ENCODE peak calls at places on chromosomes 16 and 17, in nine cellular contexts. One of them, this sample, is unnamed.

GRCh38 chr16:48082516-48082915 is 73.3 kb downstream of the ABCC12 start:
- DNase-seq in HepG2: no peak
- DNase-seq in lower leg skin: no peak
- DNase-seq in MM.1S: no peak
- DNase-seq in lung: no peak
- DNase-seq in endothelial cell: no peak
- DNase-seq in pancreas: no peak
- DNase-seq in esophagus squamous epithelium: no peak
- DNase-seq in GM20000: no peak
- DNase-seq in this sample: no peak

GRCh38 chr16:65524997-65525396 is 403.1 kb upstream of the CDH11 start:
- DNase-seq in lung: no peak
- DNase-seq in lower leg skin: no peak
- DNase-seq in GM20000: no peak
- DNase-seq in MM.1S: no peak
- DNase-seq in endothelial cell: no peak
- DNase-seq in HepG2: no peak
- DNase-seq in pancreas: no peak
- DNase-seq in esophagus squamous epithelium: no peak
- DNase-seq in this sample: no peak

GRCh38 chr17:58665946-58666857 is 25.6 kb downstream of the TEX14 start:
- DNase-seq in HepG2: no peak
- DNase-seq in MM.1S: no peak
- DNase-seq in GM20000: no peak
- DNase-seq in lower leg skin: no peak
- DNase-seq in esophagus squamous epithelium: no peak
- DNase-seq in lung: no peak
- DNase-seq in pancreas: no peak
- DNase-seq in endothelial cell: no peak
- DNase-seq in this sample: no peak

GRCh38 chr17:8159459-8160223 is 3.1 kb downstream of the VAMP2 start:
- DNase-seq in endothelial cell: no peak
- DNase-seq in HepG2: no peak
- DNase-seq in MM.1S: no peak
- DNase-seq in lower leg skin: no peak
- DNase-seq in lung: no peak
- DNase-seq in GM20000: no peak
- DNase-seq in pancreas: peak
- DNase-seq in esophagus squamous epithelium: no peak
- DNase-seq in this sample: no peak

GRCh38 chr17:82884923-82885322 is 45.1 kb upstream of the ZNF750 start:
- DNase-seq in lung: no peak
- DNase-seq in MM.1S: no peak
- DNase-seq in pancreas: no peak
- DNase-seq in HepG2: no peak
- DNase-seq in esophagus squamous epithelium: no peak
- DNase-seq in lower leg skin: peak
- DNase-seq in GM20000: peak
- DNase-seq in endothelial cell: no peak
- DNase-seq in this sample: no peak

GRCh38 chr16:85433477-85433876 is 179.6 kb upstream of the GSE1 start:
- DNase-seq in GM20000: no peak
- DNase-seq in esophagus squamous epithelium: no peak
- DNase-seq in lung: no peak
- DNase-seq in lower leg skin: no peak
- DNase-seq in MM.1S: no peak
- DNase-seq in endothelial cell: no peak
- DNase-seq in pancreas: no peak
- DNase-seq in HepG2: no peak
- DNase-seq in this sample: no peak

GRCh38 chr17:74749262-74750038 is 1.0 kb downstream of the NHERF1 start:
- DNase-seq in endothelial cell: no peak
- DNase-seq in lung: no peak
- DNase-seq in pancreas: no peak
- DNase-seq in GM20000: no peak
- DNase-seq in lower leg skin: no peak
- DNase-seq in MM.1S: no peak
- DNase-seq in HepG2: no peak
- DNase-seq in esophagus squamous epithelium: no peak
- DNase-seq in this sample: no peak

GRCh38 chr17:27807567-27808470 is 7.5 kb upstream of the NOS2 start:
- DNase-seq in HepG2: no peak
- DNase-seq in esophagus squamous epithelium: no peak
- DNase-seq in GM20000: peak
- DNase-seq in lower leg skin: peak
- DNase-seq in endothelial cell: no peak
- DNase-seq in pancreas: peak
- DNase-seq in lung: no peak
- DNase-seq in MM.1S: peak
- DNase-seq in this sample: peak

DNA sequence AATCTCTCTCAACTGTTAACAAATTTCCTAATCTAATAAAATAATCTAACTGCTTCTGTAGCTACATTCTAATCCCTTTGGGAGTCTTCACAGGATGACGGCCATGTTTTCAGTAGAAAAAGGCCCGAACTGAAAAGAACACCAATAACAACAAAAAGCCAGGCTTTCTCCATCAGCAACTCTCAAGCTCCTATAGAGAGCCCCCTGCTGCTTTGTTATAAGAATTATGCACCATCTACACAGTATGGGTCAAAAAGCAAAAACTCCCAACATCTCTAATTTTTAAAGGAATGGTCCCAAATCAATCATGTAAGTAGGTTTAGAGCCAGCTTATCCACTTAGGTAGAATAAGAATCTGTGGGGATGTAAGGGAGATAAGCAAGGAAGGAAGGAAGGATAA is 163.6 kb upstream of the C17orf78 start:
- DNase-seq in HepG2: no peak
- DNase-seq in MM.1S: no peak
- DNase-seq in lower leg skin: no peak
- DNase-seq in esophagus squamous epithelium: no peak
- DNase-seq in GM20000: no peak
- DNase-seq in pancreas: no peak
- DNase-seq in lung: no peak
- DNase-seq in endothelial cell: no peak
- DNase-seq in this sample: no peak
- TF ChIP-seq CTCF in HepG2: no peak
- TF ChIP-seq CTCF in MM.1S: peak
- TF ChIP-seq CTCF in lower leg skin: no peak
- TF ChIP-seq CTCF in esophagus squamous epithelium: no peak
- TF ChIP-seq CTCF in GM20000: no peak
- TF ChIP-seq CTCF in pancreas: no peak
- TF ChIP-seq CTCF in lung: no peak
- TF ChIP-seq CTCF in endothelial cell: no peak
- TF ChIP-seq CTCF in this sample: peak

GRCh38 chr17:45374501-45374900 is 57.7 kb upstream of the MAP3K14 start:
- DNase-seq in GM20000: no peak
- DNase-seq in pancreas: no peak
- DNase-seq in endothelial cell: no peak
- DNase-seq in lower leg skin: no peak
- DNase-seq in MM.1S: no peak
- DNase-seq in esophagus squamous epithelium: no peak
- DNase-seq in lung: no peak
- DNase-seq in HepG2: no peak
- DNase-seq in this sample: no peak

GRCh38 chr17:45370949-45371413 is 54.2 kb upstream of the MAP3K14 start:
- DNase-seq in pancreas: no peak
- DNase-seq in MM.1S: no peak
- DNase-seq in esophagus squamous epithelium: no peak
- DNase-seq in HepG2: no peak
- DNase-seq in lung: no peak
- DNase-seq in lower leg skin: peak
- DNase-seq in GM20000: no peak
- DNase-seq in endothelial cell: no peak
- DNase-seq in this sample: no peak

GRCh38 chr17:45372325-45372869 is 55.6 kb upstream of the MAP3K14 start:
- DNase-seq in lung: no peak
- DNase-seq in pancreas: no peak
- DNase-seq in endothelial cell: no peak
- DNase-seq in MM.1S: no peak
- DNase-seq in esophagus squamous epithelium: no peak
- DNase-seq in lower leg skin: peak
- DNase-seq in GM20000: no peak
- DNase-seq in HepG2: no peak
- DNase-seq in this sample: no peak

GRCh38 chr17:45368661-45369060 is 51.8 kb upstream of the MAP3K14 start:
- DNase-seq in pancreas: no peak
- DNase-seq in lower leg skin: no peak
- DNase-seq in MM.1S: no peak
- DNase-seq in GM20000: no peak
- DNase-seq in lung: no peak
- DNase-seq in endothelial cell: no peak
- DNase-seq in HepG2: no peak
- DNase-seq in esophagus squamous epithelium: no peak
- DNase-seq in this sample: no peak

DNA sequence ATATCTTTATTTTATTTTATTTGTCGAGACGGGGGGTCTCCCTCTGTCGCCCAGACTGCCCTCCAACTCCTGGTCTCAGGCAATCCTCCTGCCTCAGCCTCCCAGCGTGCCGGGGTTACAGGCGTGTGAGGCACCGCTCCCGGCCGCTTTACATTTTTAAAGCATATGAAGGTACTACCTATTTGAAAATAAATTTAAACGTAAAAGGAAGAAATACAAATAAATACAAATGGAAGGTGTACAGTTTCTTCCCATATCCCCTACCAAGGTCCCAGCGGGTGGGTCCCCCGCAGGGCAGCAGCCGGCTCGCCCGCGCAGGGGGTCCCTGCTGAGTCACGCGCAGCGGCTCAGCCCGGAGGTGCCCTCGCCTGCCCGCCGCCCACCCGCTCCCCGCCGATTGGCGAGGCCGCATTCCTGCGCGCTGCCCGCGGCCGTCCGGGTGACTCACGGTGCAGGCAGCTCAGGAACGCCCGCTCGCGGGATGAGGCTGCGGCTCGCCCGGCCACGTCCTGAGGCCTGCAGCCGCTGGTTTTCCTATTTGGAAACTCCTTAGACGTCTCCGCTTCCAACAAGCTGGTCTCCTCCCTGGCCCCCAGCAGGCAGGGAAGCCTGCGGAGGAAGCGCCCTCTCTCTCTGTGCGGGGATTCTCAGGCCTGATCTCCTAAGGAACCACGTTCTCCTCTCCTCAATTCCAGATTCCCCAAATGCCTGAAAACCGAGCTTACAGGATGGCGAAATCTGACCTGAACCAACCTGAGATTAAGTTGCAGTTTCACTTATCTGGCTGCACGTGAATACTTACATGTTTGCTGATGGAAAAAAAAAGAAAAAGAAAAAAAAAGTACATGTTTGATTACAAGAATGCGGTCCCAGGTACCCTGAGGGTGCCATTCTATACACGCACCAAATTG is 54.8 kb upstream of the MAP3K14 start:
- DNase-seq in pancreas: peak
- DNase-seq in lung: peak
- DNase-seq in GM20000: no peak
- DNase-seq in HepG2: peak
- DNase-seq in lower leg skin: peak
- DNase-seq in esophagus squamous epithelium: no peak
- DNase-seq in MM.1S: no peak
- DNase-seq in endothelial cell: peak
- DNase-seq in this sample: no peak
- TF ChIP-seq CTCF in pancreas: no peak
- TF ChIP-seq CTCF in lung: no peak
- TF ChIP-seq CTCF in GM20000: no peak
- TF ChIP-seq CTCF in HepG2: peak
- TF ChIP-seq CTCF in lower leg skin: no peak
- TF ChIP-seq CTCF in esophagus squamous epithelium: no peak
- TF ChIP-seq CTCF in MM.1S: no peak
- TF ChIP-seq CTCF in endothelial cell: no peak
- TF ChIP-seq CTCF in this sample: no peak

GRCh38 chr17:63698381-63698885 is 1.5 kb downstream of the LIMD2 start:
- DNase-seq in endothelial cell: no peak
- DNase-seq in GM20000: no peak
- DNase-seq in lower leg skin: no peak
- DNase-seq in HepG2: no peak
- DNase-seq in esophagus squamous epithelium: no peak
- DNase-seq in lung: no peak
- DNase-seq in pancreas: no peak
- DNase-seq in MM.1S: peak
- DNase-seq in this sample: no peak

GRCh38 chr17:63694974-63695773 is 4.8 kb downstream of the LIMD2 start:
- DNase-seq in GM20000: peak
- DNase-seq in lower leg skin: no peak
- DNase-seq in endothelial cell: no peak
- DNase-seq in lung: no peak
- DNase-seq in MM.1S: no peak
- DNase-seq in esophagus squamous epithelium: no peak
- DNase-seq in pancreas: no peak
- DNase-seq in HepG2: no peak
- DNase-seq in this sample: peak

GRCh38 chr17:63697341-63698286 is 2.3 kb downstream of the LIMD2 start:
- DNase-seq in esophagus squamous epithelium: no peak
- DNase-seq in GM20000: peak
- DNase-seq in endothelial cell: peak
- DNase-seq in lower leg skin: peak
- DNase-seq in MM.1S: peak
- DNase-seq in lung: peak
- DNase-seq in pancreas: peak
- DNase-seq in HepG2: peak
- DNase-seq in this sample: peak

GRCh38 chr17:63695889-63696288 is 4.0 kb downstream of the LIMD2 start:
- DNase-seq in endothelial cell: no peak
- DNase-seq in MM.1S: no peak
- DNase-seq in esophagus squamous epithelium: no peak
- DNase-seq in pancreas: no peak
- DNase-seq in lung: no peak
- DNase-seq in HepG2: no peak
- DNase-seq in lower leg skin: no peak
- DNase-seq in GM20000: no peak
- DNase-seq in this sample: no peak

DNA sequence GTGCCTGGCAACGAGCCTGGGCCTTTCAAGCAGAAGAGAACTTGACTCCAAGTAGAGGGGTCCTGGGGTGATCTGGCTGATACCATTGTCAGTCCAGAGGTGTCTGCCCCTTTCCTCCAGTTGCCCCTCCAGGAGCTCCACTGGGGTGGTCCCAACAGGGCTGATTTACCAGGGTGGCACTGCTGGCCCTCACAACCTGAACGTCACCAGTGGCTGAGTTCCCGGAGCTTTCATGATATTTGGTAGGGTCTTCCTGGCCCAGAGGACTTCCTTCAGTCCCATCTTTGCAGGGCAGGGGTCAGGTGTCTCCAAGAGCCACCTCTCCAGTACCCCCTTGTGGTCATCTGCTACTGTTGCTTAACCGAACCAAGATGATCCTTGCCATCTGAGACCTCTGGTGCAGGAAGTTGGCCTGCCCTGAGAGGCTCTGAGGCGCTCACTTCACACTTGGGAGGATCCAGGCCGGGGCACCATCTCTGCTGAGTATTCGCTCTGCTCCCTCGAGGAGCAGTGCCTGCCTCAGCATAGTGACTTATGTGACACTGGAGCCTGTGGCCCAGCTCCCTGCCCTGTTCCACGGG is 3.5 kb downstream of the LIMD2 start:
- DNase-seq in pancreas: no peak
- DNase-seq in GM20000: peak
- DNase-seq in endothelial cell: peak
- DNase-seq in lower leg skin: no peak
- DNase-seq in MM.1S: peak
- DNase-seq in HepG2: peak
- DNase-seq in lung: no peak
- DNase-seq in esophagus squamous epithelium: no peak
- DNase-seq in this sample: peak
- TF ChIP-seq CTCF in pancreas: no peak
- TF ChIP-seq CTCF in GM20000: no peak
- TF ChIP-seq CTCF in endothelial cell: peak
- TF ChIP-seq CTCF in lower leg skin: no peak
- TF ChIP-seq CTCF in MM.1S: peak
- TF ChIP-seq CTCF in HepG2: peak
- TF ChIP-seq CTCF in lung: no peak
- TF ChIP-seq CTCF in esophagus squamous epithelium: no peak
- TF ChIP-seq CTCF in this sample: peak

GRCh38 chr16:66936889-66937554 is 1.7 kb downstream of the CES2 start:
- DNase-seq in lower leg skin: no peak
- DNase-seq in GM20000: no peak
- DNase-seq in lung: no peak
- DNase-seq in pancreas: no peak
- DNase-seq in esophagus squamous epithelium: no peak
- DNase-seq in MM.1S: no peak
- DNase-seq in HepG2: no peak
- DNase-seq in endothelial cell: no peak
- DNase-seq in this sample: no peak
- TF ChIP-seq CTCF in lower leg skin: no peak
- TF ChIP-seq CTCF in GM20000: no peak
- TF ChIP-seq CTCF in lung: no peak
- TF ChIP-seq CTCF in pancreas: no peak
- TF ChIP-seq CTCF in esophagus squamous epithelium: no peak
- TF ChIP-seq CTCF in MM.1S: no peak
- TF ChIP-seq CTCF in HepG2: no peak
- TF ChIP-seq CTCF in endothelial cell: no peak
- TF ChIP-seq CTCF in this sample: no peak